ENCODE peak calls at places on chromosome 5, in six cellular contexts. U is cardiac fibroblast, W is left lung, T is tibial artery, H is thyroid gland, L is suprapubic skin. O is an unnamed sample.

GRCh38 chr5:31380049-31380448 is 151.8 kb downstream of the DROSHA start:
- DNase-seq in L (no peak), T (no peak), H (no peak), U (no peak), W (no peak), O (no peak)

GRCh38 chr5:157100140-157100679 is 8.6 kb downstream of the HAVCR2 start:
- DNase-seq in T (no peak), W (no peak), U (peak; percentile 53), H (no peak), L (no peak), O (peak; percentile 25)

GRCh38 chr5:172280937-172281336 is 2.6 kb downstream of the UBTD2 start:
- DNase-seq in H (no peak), L (no peak), T (no peak), W (no peak), U (peak; percentile 45), O (no peak)

GRCh38 chr5:134092875-134093274 is 21.6 kb upstream of the TCF7 start:
- DNase-seq in T (no peak), L (no peak), W (no peak), H (no peak), U (no peak), O (no peak)

GRCh38 chr5:154205441-154206117 is 15.0 kb downstream of the GALNT10 start:
- DNase-seq in W (no peak), U (peak; percentile 85), L (no peak), H (no peak), T (no peak), O (no peak)

GRCh38 chr5:82356808-82357671 is 78.9 kb upstream of the RPS23 start:
- DNase-seq in L (peak; percentile 90), H (peak; percentile 48), U (peak; percentile 99), W (no peak), T (peak; percentile 89), O (peak; percentile 92)

GRCh38 chr5:83701886-83702285 is 18.8 kb downstream of the HAPLN1 start:
- DNase-seq in T (no peak), L (no peak), H (no peak), U (peak; percentile 20), W (no peak), O (no peak)

GRCh38 chr5:107542831-107543231 is 127.9 kb downstream of the EFNA5 start:
- DNase-seq in H (peak; percentile 40), W (peak; percentile 82), L (peak; percentile 91), U (peak; percentile 89), T (peak; percentile 86), O (no peak)

GRCh38 chr5:145324101-145324500 is 511.0 kb downstream of the PRELID2 start:
- DNase-seq in T (no peak), U (no peak), W (no peak), L (no peak), H (no peak), O (no peak)

GRCh38 chr5:135391869-135392255 is 7.2 kb downstream of the MACROH2A1 start:
- DNase-seq in T (peak; percentile 55), L (no peak), W (no peak), H (no peak), U (no peak), O (no peak)

GRCh38 chr5:170252710-170253350 is 20.0 kb downstream of the C5orf58 start:
- DNase-seq in H (no peak), U (no peak), W (no peak), T (no peak), L (peak; percentile 41), O (peak; percentile 14)

GRCh38 chr5:107669543-107670027 is 1.2 kb downstream of the EFNA5 start:
- DNase-seq in W (peak; percentile 80), L (peak; percentile 80), T (peak; percentile 25), U (peak; percentile 58), H (peak; percentile 48), O (no peak)

GRCh38 chr5:10111575-10111974 is 138.1 kb downstream of the ATPSCKMT start:
- DNase-seq in H (peak; percentile 10), T (no peak), L (no peak), U (peak; percentile 72), W (no peak), O (peak; percentile 47)

GRCh38 chr5:118891252-118891651 is 97.1 kb downstream of the DTWD2 start:
- DNase-seq in U (no peak), H (no peak), L (no peak), T (no peak), W (no peak), O (no peak)

GRCh38 chr5:117473075-117473595 is 898.5 kb upstream of the SEMA6A start:
- DNase-seq in H (no peak), U (no peak), W (no peak), L (no peak), T (no peak), O (no peak)

GRCh38 chr5:68962632-68963484 is 131.0 kb upstream of the SLC30A5 start:
- DNase-seq in U (peak; percentile 76), L (peak; percentile 72), W (no peak), T (peak; percentile 71), H (peak; percentile 73), O (peak; percentile 38)

GRCh38 chr5:105506692-105507277 is 1944.2 kb upstream of the NUDT12 start:
- DNase-seq in T (no peak), U (peak; percentile 50), H (no peak), W (no peak), L (no peak), O (no peak)

GRCh38 chr5:176361437-176362097 is at the start of gene KIAA1191:
- DNase-seq in H (peak; percentile 94), W (peak; percentile 99), U (peak; percentile 88), L (peak; percentile 96), T (peak; percentile 94), O (peak; percentile 56)
- TF ChIP-seq CTCF in H (peak; percentile 25), W (no peak), U (peak; percentile 18), L (no peak), T (no peak), O (peak; percentile 4)

GRCh38 chr5:174082286-174082685 is 36.8 kb downstream of the NSG2 start:
- DNase-seq in U (no peak), W (no peak), H (no peak), T (no peak), L (no peak), O (no peak)
- H3K4me3 ChIP-seq in U (no peak overlapping the region), W (no peak overlapping the region), H (no peak overlapping the region), T (no peak overlapping the region), L (no peak overlapping the region), O (no peak overlapping the region)

GRCh38 chr5:33801292-33801691 is 90.5 kb downstream of the ADAMTS12 start:
- DNase-seq in H (no peak), W (no peak), U (no peak), T (no peak), L (no peak), O (no peak)

GRCh38 chr5:33794550-33795300 is 97.1 kb downstream of the ADAMTS12 start:
- DNase-seq in L (no peak), W (no peak), H (no peak), T (no peak), U (peak; percentile 80), O (no peak)

GRCh38 chr5:33795532-33795931 is 96.3 kb downstream of the ADAMTS12 start:
- DNase-seq in U (no peak), W (no peak), H (no peak), T (no peak), L (no peak), O (no peak)

GRCh38 chr5:33800221-33800950 is 91.4 kb downstream of the ADAMTS12 start:
- DNase-seq in L (no peak), U (peak; percentile 71), T (no peak), W (no peak), H (no peak), O (no peak)
- TF ChIP-seq CTCF in L (no peak), U (no peak), T (no peak), W (no peak), H (no peak), O (no peak)

DNA sequence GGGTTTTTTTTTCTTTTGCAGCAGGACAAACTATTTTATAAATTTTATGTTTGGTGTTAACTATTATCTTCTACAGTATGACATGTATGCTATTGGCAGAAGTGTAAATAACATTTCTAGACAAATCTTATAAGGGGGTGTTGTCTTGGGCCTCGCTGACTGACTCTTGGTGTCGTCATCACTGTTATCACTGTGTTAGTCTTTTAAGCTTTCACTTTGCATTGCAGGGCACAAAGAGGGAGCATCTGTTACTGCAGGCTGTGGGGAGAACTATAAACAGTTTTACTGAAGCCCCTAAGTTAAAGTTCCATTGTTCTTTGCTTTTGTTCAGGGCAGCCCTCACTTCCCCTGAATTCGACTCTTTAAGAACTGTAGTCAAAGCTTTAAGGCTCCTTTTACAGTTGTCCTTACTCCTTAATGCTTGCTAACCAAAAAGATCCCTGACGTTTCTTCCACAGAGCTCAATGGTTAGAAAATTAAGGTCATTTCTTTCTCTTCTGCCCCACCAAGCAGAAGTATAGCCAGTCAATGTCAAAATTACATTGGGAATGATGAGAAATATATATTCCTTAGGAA is 605.0 kb downstream of the RAB3C start:
- DNase-seq in L (no peak), W (no peak), U (peak; percentile 59), T (no peak), H (no peak), O (no peak)
- H3K4me3 ChIP-seq in L (no peak overlapping the region), W (no peak overlapping the region), U (no peak overlapping the region), T (peak overlapping the region; percentile 37), H (no peak overlapping the region), O (no peak overlapping the region)

GRCh38 chr5:149863830-149864229 is 80.8 kb downstream of the PDE6A start:
- DNase-seq in L (no peak), T (no peak), H (no peak), W (no peak), U (no peak), O (no peak)
- TF ChIP-seq CTCF in L (no peak), T (no peak), H (no peak), W (no peak), U (no peak), O (no peak)

GRCh38 chr5:96751203-96752169 is 56.3 kb downstream of the ERAP1 start:
- DNase-seq in T (no peak), W (no peak), U (no peak), H (no peak), L (no peak), O (no peak)

GRCh38 chr5:96753848-96754247 is 53.9 kb downstream of the ERAP1 start:
- DNase-seq in L (no peak), T (no peak), W (no peak), U (no peak), H (no peak), O (no peak)

GRCh38 chr5:96752341-96753016 is 55.3 kb downstream of the ERAP1 start:
- DNase-seq in W (no peak), H (no peak), U (peak; percentile 82), L (no peak), T (no peak), O (peak; percentile 54)

GRCh38 chr5:96750110-96750822 is 57.5 kb downstream of the ERAP1 start:
- DNase-seq in U (no peak), L (no peak), H (no peak), T (no peak), W (no peak), O (no peak)

DNA sequence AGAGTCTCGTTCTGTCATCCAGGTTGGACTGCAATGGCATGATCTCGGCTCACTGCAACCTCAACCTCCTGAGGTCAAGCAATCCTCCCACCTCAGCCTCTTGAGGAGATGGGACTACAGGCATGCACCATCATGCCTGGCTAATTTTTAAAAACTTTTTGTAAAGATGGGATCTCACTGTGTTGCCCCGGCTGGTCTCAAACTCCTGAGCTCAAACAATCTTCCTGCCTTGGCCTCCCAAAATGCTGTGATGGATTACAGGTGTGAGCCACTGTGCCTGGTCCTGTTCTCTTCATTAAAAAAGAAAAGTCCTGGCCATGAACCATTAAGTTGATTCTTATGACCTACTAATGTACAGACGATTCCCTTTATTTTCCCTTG is 54.7 kb downstream of the ERAP1 start:
- DNase-seq in L (no peak), H (no peak), T (no peak), W (no peak), U (no peak), O (no peak)
- H3K4me3 ChIP-seq in L (no peak overlapping the region), H (no peak overlapping the region), T (no peak overlapping the region), W (no peak overlapping the region), U (no peak overlapping the region), O (no peak overlapping the region)

GRCh38 chr5:140107312-140108092 is 6.4 kb upstream of the PURA start:
- DNase-seq in H (peak; percentile 94), W (peak; percentile 98), T (peak; percentile 86), U (peak; percentile 94), L (peak; percentile 92), O (peak; percentile 75)
- TF ChIP-seq CTCF in H (no peak), W (no peak), T (peak; percentile 25), U (no peak), L (no peak), O (no peak)

O was measured in HFF-Myc.